ENCODE peak calls at places on chromosomes 1 and 21, in four cellular contexts. C is ovary, A is body of pancreas, S is HCT116. P is an unnamed sample. For H3K4me1, the result is how much of the 10 kb centered on the place peaks cover.

GRCh38 chr1:17075470-17076255 is 21.8 kb upstream of the SDHB start:
- DNase-seq in S (peak), C (no peak), A (no peak), P (peak)

GRCh38 chr1:201554789-201555592 is 16.1 kb downstream of the NAV1 start:
- DNase-seq in C (no peak), S (no peak), A (no peak), P (no peak)

GRCh38 chr1:243246916-243247315 is 8.2 kb downstream of the CEP170 start:
- DNase-seq in C (no peak), A (no peak), S (no peak), P (no peak)

GRCh38 chr1:8239306-8240023 is 78.4 kb upstream of the SLC45A1 start:
- DNase-seq in A (no peak), S (no peak), C (peak), P (peak)

GRCh38 chr1:56017336-56017735 is 562.0 kb downstream of the PLPP3 start:
- DNase-seq in C (no peak), S (no peak), A (no peak), P (no peak)

GRCh38 chr1:65477414-65478378 is 57.2 kb downstream of the LEPR start:
- DNase-seq in A (no peak), S (no peak), C (no peak), P (no peak)

GRCh38 chr1:59574085-59574484 is 240.7 kb upstream of the HOOK1 start:
- DNase-seq in C (no peak), S (no peak), A (no peak), P (no peak)

GRCh38 chr1:63794927-63795326 is 21.1 kb downstream of the ROR1 start:
- DNase-seq in C (no peak), A (no peak), S (no peak), P (no peak)

GRCh38 chr1:6859415-6860343 is 74.4 kb downstream of the CAMTA1 start:
- DNase-seq in A (no peak), C (no peak), S (peak), P (no peak)

GRCh38 chr1:108583757-108584156 is 23.9 kb downstream of the EEIG2 start:
- DNase-seq in C (no peak), A (no peak), S (no peak), P (no peak)

GRCh38 chr1:40684669-40685068 is 6.8 kb upstream of the NFYC start:
- DNase-seq in C (no peak), S (no peak), A (no peak), P (no peak)

GRCh38 chr21:42853621-42854020 is 25.7 kb downstream of the WDR4 start:
- DNase-seq in A (no peak), C (no peak), S (no peak), P (no peak)

GRCh38 chr21:36728371-36729111 is 29.6 kb downstream of the SIM2 start:
- DNase-seq in C (no peak), S (no peak), A (no peak), P (no peak)

GRCh38 chr1:232059726-232060360 is 433.3 kb downstream of the DISC1 start:
- DNase-seq in C (no peak), S (no peak), A (no peak), P (no peak)

GRCh38 chr1:230632273-230632873 is 9.9 kb upstream of the COG2 start:
- DNase-seq in A (no peak), S (peak), C (no peak), P (no peak)

GRCh38 chr1:160082926-160083325 is 1.6 kb downstream of the KCNJ9 start:
- DNase-seq in C (no peak), A (no peak), S (no peak), P (no peak)

GRCh38 chr1:169070958-169071357 is 35.5 kb upstream of the ATP1B1 start:
- DNase-seq in A (no peak), S (no peak), C (no peak), P (no peak)

GRCh38 chr1:228082975-228083870 is 715 bp downstream of the ARF1 start:
- DNase-seq in A (peak), S (no peak), C (peak), P (peak)

GRCh38 chr1:6111571-6111970 is 65.9 kb downstream of the KCNAB2 start:
- DNase-seq in C (no peak), A (no peak), S (no peak), P (no peak)

GRCh38 chr1:30966690-30967369 is 58.3 kb upstream of the SDC3 start:
- DNase-seq in A (no peak), S (no peak), C (peak), P (no peak)

GRCh38 chr21:16308269-16308668 is 578.5 kb downstream of the USP25 start:
- DNase-seq in S (no peak), C (no peak), A (no peak), P (no peak)

GRCh38 chr1:58909162-58909560 is 125.3 kb upstream of the JUN start:
- DNase-seq in A (no peak), S (no peak), C (no peak), P (no peak)

GRCh38 chr1:228497206-228497605 is 10.0 kb downstream of the RNF187 start:
- DNase-seq in A (no peak), S (no peak), C (no peak), P (no peak)

GRCh38 chr1:87951852-87952251 is 623.2 kb downstream of the LMO4 start:
- DNase-seq in S (no peak), C (no peak), A (no peak), P (no peak)

GRCh38 chr1:91795601-91796389 is 90.2 kb downstream of the TGFBR3 start:
- DNase-seq in C (no peak), A (no peak), S (no peak), P (no peak)

GRCh38 chr1:200749090-200749489 is 10.4 kb downstream of the CAMSAP2 start:
- DNase-seq in A (no peak), S (no peak), C (no peak), P (no peak)

GRCh38 chr1:194076646-194077045 is 890.2 kb upstream of the B3GALT2 start:
- DNase-seq in C (no peak), A (no peak), S (no peak), P (no peak)

GRCh38 chr1:58246549-58246948 is 300.0 kb downstream of the OMA1 start:
- DNase-seq in C (no peak), S (no peak), A (no peak), P (no peak)

GRCh38 chr1:162035241-162035640 is 11.6 kb upstream of the OLFML2B start:
- DNase-seq in A (no peak), S (no peak), C (no peak), P (no peak)

GRCh38 chr1:168480997-168481396 is 62.8 kb downstream of the XCL2 start:
- DNase-seq in A (no peak), C (no peak), S (no peak), P (no peak)

GRCh38 chr21:45267390-45267760 is 20.3 kb downstream of the POFUT2 start:
- DNase-seq in S (no peak), A (no peak), C (no peak), P (no peak)

GRCh38 chr21:38363684-38364083 is 106.9 kb downstream of the KCNJ15 start:
- DNase-seq in S (no peak), A (no peak), C (no peak), P (no peak)

GRCh38 chr21:16192900-16193299 is 463.1 kb downstream of the USP25 start:
- DNase-seq in A (no peak), C (no peak), S (no peak), P (no peak)

GRCh38 chr1:23561076-23561812 is 1.9 kb upstream of the ID3 start:
- DNase-seq in C (no peak), A (no peak), S (no peak), P (no peak)

GRCh38 chr1:23563755-23564374 is 4.6 kb upstream of the ID3 start:
- DNase-seq in A (no peak), S (no peak), C (no peak), P (no peak)

GRCh38 chr1:23563003-23563402 is 3.7 kb upstream of the ID3 start:
- DNase-seq in A (no peak), C (no peak), S (no peak), P (no peak)

GRCh38 chr1:23561813-23562100 is 2.5 kb upstream of the ID3 start:
- DNase-seq in S (no peak), A (no peak), C (no peak), P (no peak)

DNA sequence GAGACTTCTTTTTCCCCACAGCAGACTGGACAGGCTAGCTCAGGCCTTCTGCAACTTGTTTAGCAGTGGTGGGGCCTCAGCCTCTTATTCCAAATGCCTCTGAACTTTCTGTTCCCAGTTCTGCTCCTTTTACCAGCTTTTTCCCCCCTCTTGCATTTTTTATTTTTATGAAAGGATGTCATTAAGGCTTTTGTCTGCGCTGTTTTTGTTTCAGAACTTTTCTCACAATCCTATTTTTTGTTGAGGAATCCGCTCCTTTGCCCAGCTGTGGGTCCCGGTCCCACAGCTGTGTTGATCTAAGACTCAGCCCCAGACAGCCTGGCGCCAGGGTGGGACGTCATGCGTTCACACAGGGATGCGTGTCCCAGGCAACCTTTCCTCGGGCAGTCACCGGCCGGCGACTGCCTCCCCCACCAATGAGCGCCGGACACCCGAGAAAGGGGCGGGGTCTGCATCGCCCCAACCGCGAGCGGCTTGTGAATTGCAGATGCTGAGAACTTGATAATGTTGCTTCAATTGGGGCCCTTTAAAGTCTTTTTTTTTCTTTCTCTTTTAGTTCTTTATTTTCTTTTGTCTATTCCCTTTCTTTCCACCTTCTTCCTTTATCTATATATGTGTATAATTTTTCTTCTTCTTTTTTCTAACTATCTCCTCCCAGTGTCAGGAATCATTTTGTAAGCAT is 3.0 kb upstream of the ID3 start:
- DNase-seq in A (peak), C (peak), S (peak), P (peak)
- H3K4me1 ChIP-seq in A (half or more), C (under half), S (half or more), P (under half)

GRCh38 chr1:241356187-241356518 is 852 bp downstream of the RGS7 start:
- DNase-seq in C (no peak), S (no peak), A (no peak), P (no peak)
- H3K4me3 ChIP-seq in C (peak), S (no peak), A (no peak), P (peak)

DNA sequence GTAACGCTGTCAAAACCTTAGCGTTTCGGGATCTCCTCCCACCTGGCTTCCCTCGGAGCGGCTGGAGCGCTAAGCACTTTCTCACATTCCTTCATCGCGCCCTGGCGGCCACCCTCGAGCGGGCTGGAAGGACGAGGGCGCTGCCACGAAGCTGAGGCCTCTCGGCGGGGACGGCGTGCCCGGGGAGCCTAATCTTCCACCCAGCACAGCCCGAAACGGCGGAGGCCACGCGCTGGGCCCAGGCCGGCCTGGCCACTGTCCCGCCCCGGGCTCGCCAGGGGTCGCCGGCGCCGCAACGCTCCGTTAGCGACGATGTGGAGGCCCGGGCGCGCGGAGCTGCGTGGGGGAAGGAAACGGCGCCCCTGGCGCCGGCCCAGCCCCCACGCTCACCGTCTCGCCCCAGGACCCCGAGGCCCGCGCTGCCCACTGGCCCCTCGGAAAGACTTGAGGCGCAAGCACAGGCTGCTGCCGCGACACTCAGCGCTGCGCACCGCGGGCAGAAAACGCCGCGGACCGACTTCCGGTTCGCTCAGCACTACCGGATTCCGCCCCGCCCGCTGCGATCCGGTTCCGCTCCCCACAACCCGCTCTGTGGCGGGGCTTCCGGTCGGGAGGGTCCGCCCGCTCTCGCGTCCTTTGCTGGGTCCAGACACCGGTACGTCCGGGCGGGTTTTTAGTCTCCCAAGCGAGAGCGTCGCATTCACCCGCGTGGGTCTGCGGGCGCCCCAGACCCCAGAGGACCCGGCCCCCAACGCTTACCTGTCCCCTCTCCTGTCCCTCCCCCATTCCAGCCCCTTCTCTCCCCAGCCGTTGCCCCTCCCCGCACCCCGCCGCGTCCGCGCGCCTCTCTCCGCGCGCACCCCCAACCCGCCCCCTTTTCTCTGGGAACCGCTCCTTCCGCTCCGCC is at the start of gene YBEY:
- DNase-seq in A (peak), C (peak), S (peak), P (peak)
- TF ChIP-seq POLR2A in A (peak), C (peak), S (no peak), P (peak)

DNA sequence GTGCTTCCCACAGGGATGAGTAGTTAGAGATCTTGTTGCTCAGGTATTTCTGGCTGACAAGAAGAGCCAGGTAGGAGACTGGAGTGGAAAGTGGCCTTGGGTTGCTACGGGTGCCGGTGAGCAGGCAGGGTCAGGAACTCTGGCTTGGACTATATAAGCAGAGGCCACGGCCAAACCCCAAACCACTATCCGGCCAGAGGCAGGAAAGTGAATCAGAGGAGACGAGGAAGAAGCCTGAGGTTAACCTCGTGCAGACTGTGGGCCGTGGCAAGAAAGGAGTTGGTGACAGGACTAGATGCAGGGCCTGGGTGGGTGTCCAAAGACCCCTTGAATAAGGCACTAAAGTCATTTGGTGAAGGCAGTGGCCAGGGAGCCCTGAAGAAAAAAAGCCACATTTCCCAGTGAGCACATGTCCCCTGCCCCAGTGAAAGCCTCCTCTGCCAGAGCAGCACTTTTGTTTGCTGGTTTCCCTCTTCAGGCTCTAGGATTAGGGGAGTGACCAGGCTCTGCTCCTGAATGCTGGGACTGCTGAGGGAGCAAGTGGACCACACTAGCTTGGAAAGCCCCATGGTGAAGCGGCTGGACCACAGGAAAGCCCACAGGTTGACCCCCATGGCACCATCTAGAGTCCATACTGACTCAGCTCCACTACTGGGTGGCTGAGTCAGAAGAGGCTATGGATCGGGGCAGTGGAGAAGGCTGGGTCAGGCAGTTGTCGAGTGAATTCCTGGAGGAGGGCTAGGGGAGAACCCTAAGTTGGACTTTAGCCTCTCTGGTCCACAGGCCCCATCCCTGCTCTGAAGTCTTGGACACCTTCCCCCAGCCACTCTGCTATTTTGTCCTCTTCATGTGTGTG is 23.4 kb downstream of the CSF1 start:
- DNase-seq in S (no peak), C (no peak), A (no peak), P (peak)
- H3K4me1 ChIP-seq in S (under half), C (under half), A (half or more), P (under half)

GRCh38 chr1:90067194-90067593 is 72.3 kb downstream of the ZNF326 start:
- DNase-seq in C (no peak), S (no peak), A (no peak), P (no peak)
- H3K4me3 ChIP-seq in C (no peak), S (no peak), A (no peak), P (no peak)

DNA sequence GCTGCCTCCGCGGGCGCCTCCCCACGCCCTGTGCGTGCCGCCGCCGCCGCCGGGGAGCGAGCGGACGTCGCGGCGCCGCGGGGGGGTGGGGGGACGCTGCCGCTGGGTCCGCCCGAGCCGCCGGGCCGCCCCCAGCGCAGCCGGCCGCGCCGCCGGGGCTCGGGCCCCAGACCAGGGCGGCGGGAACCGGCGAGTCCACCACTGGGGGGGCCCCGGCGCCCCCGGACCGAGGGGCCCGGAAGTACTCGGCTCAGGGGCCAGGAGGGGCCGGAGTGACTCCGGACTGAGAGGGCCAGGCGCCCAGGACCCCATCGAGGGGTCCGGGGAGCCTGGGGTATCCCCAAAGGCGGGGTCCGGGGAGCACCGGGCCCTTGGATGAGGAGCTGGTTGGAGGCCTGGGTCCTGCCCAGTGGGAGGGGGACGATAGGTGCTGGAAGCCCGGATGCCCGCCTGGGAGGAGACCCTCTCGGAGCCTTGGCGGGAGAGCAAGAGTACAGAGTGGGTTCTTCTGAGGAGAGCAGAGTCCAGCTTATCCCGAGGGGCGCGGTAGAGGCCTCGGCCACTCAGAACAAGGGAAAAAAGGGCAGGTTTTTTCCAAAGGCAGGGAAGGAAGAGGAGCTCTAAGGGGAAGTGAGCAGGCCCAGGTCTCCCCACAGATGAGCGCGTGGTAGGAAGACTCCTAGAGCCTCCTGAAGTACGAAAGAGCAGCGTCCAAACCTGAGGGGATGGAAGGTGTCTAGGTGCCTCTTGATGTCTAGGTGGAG is 554 bp downstream of the GMEB1 start:
- DNase-seq in A (peak), S (peak), C (peak), P (peak)
- TF ChIP-seq POLR2A in A (peak), S (no peak), C (no peak), P (peak)

P was measured in Peyer's patch.